ENCODE peak calls at places on chromosomes 11 and 22, in six cellular contexts. One of them, this sample, is unnamed.

GRCh38 chr11:114149689-114150407 is 90.3 kb downstream of the ZBTB16 start:
- DNase-seq in stimulated activated CD4-positive, alpha-beta T cell treated with anti-CD3 and anti-CD28 coated beads, Interleukin-4, amount 100 ng/mL, for 48 hours: no peak
- DNase-seq in NCI-H1417: no peak
- DNase-seq in GM04504: no peak
- DNase-seq in Caki2: no peak
- DNase-seq in suprapubic skin: no peak
- DNase-seq in this sample: peak

GRCh38 chr22:27880778-27881394 is 38.2 kb downstream of the PITPNB start:
- DNase-seq in Caki2: peak
- DNase-seq in NCI-H1417: peak
- DNase-seq in stimulated activated CD4-positive, alpha-beta T cell treated with anti-CD3 and anti-CD28 coated beads, Interleukin-4, amount 100 ng/mL, for 48 hours: no peak
- DNase-seq in GM04504: no peak
- DNase-seq in suprapubic skin: no peak
- DNase-seq in this sample: peak

GRCh38 chr11:68322031-68322388 is 9.6 kb downstream of the LRP5 start:
- DNase-seq in suprapubic skin: no peak
- DNase-seq in GM04504: no peak
- DNase-seq in stimulated activated CD4-positive, alpha-beta T cell treated with anti-CD3 and anti-CD28 coated beads, Interleukin-4, amount 100 ng/mL, for 48 hours: no peak
- DNase-seq in NCI-H1417: no peak
- DNase-seq in Caki2: no peak
- DNase-seq in this sample: no peak

GRCh38 chr11:94586546-94586945 is 19.4 kb downstream of the PIWIL4 start:
- DNase-seq in stimulated activated CD4-positive, alpha-beta T cell treated with anti-CD3 and anti-CD28 coated beads, Interleukin-4, amount 100 ng/mL, for 48 hours: no peak
- DNase-seq in GM04504: no peak
- DNase-seq in Caki2: no peak
- DNase-seq in NCI-H1417: no peak
- DNase-seq in suprapubic skin: no peak
- DNase-seq in this sample: no peak

GRCh38 chr11:62048101-62048500 is 75.7 kb upstream of the INCENP start:
- DNase-seq in GM04504: no peak
- DNase-seq in suprapubic skin: no peak
- DNase-seq in Caki2: no peak
- DNase-seq in stimulated activated CD4-positive, alpha-beta T cell treated with anti-CD3 and anti-CD28 coated beads, Interleukin-4, amount 100 ng/mL, for 48 hours: no peak
- DNase-seq in NCI-H1417: no peak
- DNase-seq in this sample: peak

GRCh38 chr22:31530816-31531180 is 34.5 kb downstream of the SFI1 start:
- DNase-seq in suprapubic skin: no peak
- DNase-seq in GM04504: no peak
- DNase-seq in NCI-H1417: no peak
- DNase-seq in stimulated activated CD4-positive, alpha-beta T cell treated with anti-CD3 and anti-CD28 coated beads, Interleukin-4, amount 100 ng/mL, for 48 hours: no peak
- DNase-seq in Caki2: no peak
- DNase-seq in this sample: peak

GRCh38 chr11:114088216-114088615 is 28.7 kb downstream of the ZBTB16 start:
- DNase-seq in suprapubic skin: no peak
- DNase-seq in GM04504: no peak
- DNase-seq in Caki2: no peak
- DNase-seq in stimulated activated CD4-positive, alpha-beta T cell treated with anti-CD3 and anti-CD28 coated beads, Interleukin-4, amount 100 ng/mL, for 48 hours: no peak
- DNase-seq in NCI-H1417: no peak
- DNase-seq in this sample: no peak

GRCh38 chr11:12235945-12236743 is 125.8 kb downstream of the MICAL2 start:
- DNase-seq in stimulated activated CD4-positive, alpha-beta T cell treated with anti-CD3 and anti-CD28 coated beads, Interleukin-4, amount 100 ng/mL, for 48 hours: peak
- DNase-seq in Caki2: peak
- DNase-seq in GM04504: peak
- DNase-seq in NCI-H1417: peak
- DNase-seq in suprapubic skin: no peak
- DNase-seq in this sample: peak

GRCh38 chr11:116093065-116093464 is 588.9 kb upstream of the CADM1 start:
- DNase-seq in stimulated activated CD4-positive, alpha-beta T cell treated with anti-CD3 and anti-CD28 coated beads, Interleukin-4, amount 100 ng/mL, for 48 hours: no peak
- DNase-seq in Caki2: no peak
- DNase-seq in GM04504: no peak
- DNase-seq in NCI-H1417: no peak
- DNase-seq in suprapubic skin: no peak
- DNase-seq in this sample: peak

GRCh38 chr22:17869285-17870096 is 95.2 kb upstream of the BID start:
- DNase-seq in stimulated activated CD4-positive, alpha-beta T cell treated with anti-CD3 and anti-CD28 coated beads, Interleukin-4, amount 100 ng/mL, for 48 hours: no peak
- DNase-seq in suprapubic skin: no peak
- DNase-seq in NCI-H1417: no peak
- DNase-seq in GM04504: no peak
- DNase-seq in Caki2: no peak
- DNase-seq in this sample: no peak

GRCh38 chr22:17773606-17774205 is 563 bp downstream of the BID start:
- DNase-seq in NCI-H1417: peak
- DNase-seq in stimulated activated CD4-positive, alpha-beta T cell treated with anti-CD3 and anti-CD28 coated beads, Interleukin-4, amount 100 ng/mL, for 48 hours: peak
- DNase-seq in suprapubic skin: no peak
- DNase-seq in Caki2: peak
- DNase-seq in GM04504: no peak
- DNase-seq in this sample: peak

GRCh38 chr11:115501895-115502589 is 2.2 kb downstream of the CADM1 start:
- DNase-seq in stimulated activated CD4-positive, alpha-beta T cell treated with anti-CD3 and anti-CD28 coated beads, Interleukin-4, amount 100 ng/mL, for 48 hours: peak
- DNase-seq in suprapubic skin: no peak
- DNase-seq in GM04504: no peak
- DNase-seq in NCI-H1417: peak
- DNase-seq in Caki2: no peak
- DNase-seq in this sample: peak

GRCh38 chr11:69320756-69321741 is 27.1 kb downstream of the MYEOV start:
- DNase-seq in Caki2: no peak
- DNase-seq in GM04504: no peak
- DNase-seq in stimulated activated CD4-positive, alpha-beta T cell treated with anti-CD3 and anti-CD28 coated beads, Interleukin-4, amount 100 ng/mL, for 48 hours: no peak
- DNase-seq in NCI-H1417: no peak
- DNase-seq in suprapubic skin: no peak
- DNase-seq in this sample: no peak

GRCh38 chr11:14924291-14924690 is 32.3 kb upstream of the CYP2R1 start:
- DNase-seq in NCI-H1417: no peak
- DNase-seq in stimulated activated CD4-positive, alpha-beta T cell treated with anti-CD3 and anti-CD28 coated beads, Interleukin-4, amount 100 ng/mL, for 48 hours: no peak
- DNase-seq in GM04504: no peak
- DNase-seq in Caki2: no peak
- DNase-seq in suprapubic skin: no peak
- DNase-seq in this sample: no peak

GRCh38 chr11:68042219-68043028 is 3.6 kb downstream of the TCIRG1 start:
- DNase-seq in GM04504: no peak
- DNase-seq in NCI-H1417: no peak
- DNase-seq in stimulated activated CD4-positive, alpha-beta T cell treated with anti-CD3 and anti-CD28 coated beads, Interleukin-4, amount 100 ng/mL, for 48 hours: no peak
- DNase-seq in Caki2: no peak
- DNase-seq in suprapubic skin: peak
- DNase-seq in this sample: no peak

GRCh38 chr22:47193606-47194316 is 431.3 kb downstream of the TBC1D22A start:
- DNase-seq in GM04504: no peak
- DNase-seq in stimulated activated CD4-positive, alpha-beta T cell treated with anti-CD3 and anti-CD28 coated beads, Interleukin-4, amount 100 ng/mL, for 48 hours: no peak
- DNase-seq in Caki2: no peak
- DNase-seq in suprapubic skin: peak
- DNase-seq in NCI-H1417: no peak
- DNase-seq in this sample: no peak

GRCh38 chr22:46937185-46937584 is 174.7 kb downstream of the TBC1D22A start:
- DNase-seq in GM04504: no peak
- DNase-seq in Caki2: no peak
- DNase-seq in suprapubic skin: no peak
- DNase-seq in stimulated activated CD4-positive, alpha-beta T cell treated with anti-CD3 and anti-CD28 coated beads, Interleukin-4, amount 100 ng/mL, for 48 hours: no peak
- DNase-seq in NCI-H1417: peak
- DNase-seq in this sample: no peak

GRCh38 chr11:121589946-121590537 is 137.3 kb upstream of the SORL1-AS1 start:
- DNase-seq in stimulated activated CD4-positive, alpha-beta T cell treated with anti-CD3 and anti-CD28 coated beads, Interleukin-4, amount 100 ng/mL, for 48 hours: peak
- DNase-seq in suprapubic skin: no peak
- DNase-seq in NCI-H1417: no peak
- DNase-seq in GM04504: no peak
- DNase-seq in Caki2: no peak
- DNase-seq in this sample: no peak

GRCh38 chr22:48517039-48518030 is 1310.3 kb downstream of the BRD1 start:
- DNase-seq in stimulated activated CD4-positive, alpha-beta T cell treated with anti-CD3 and anti-CD28 coated beads, Interleukin-4, amount 100 ng/mL, for 48 hours: no peak
- DNase-seq in NCI-H1417: no peak
- DNase-seq in suprapubic skin: no peak
- DNase-seq in GM04504: no peak
- DNase-seq in Caki2: no peak
- DNase-seq in this sample: no peak

GRCh38 chr11:47278058-47278457 is 8.1 kb downstream of the MADD start:
- DNase-seq in stimulated activated CD4-positive, alpha-beta T cell treated with anti-CD3 and anti-CD28 coated beads, Interleukin-4, amount 100 ng/mL, for 48 hours: no peak
- DNase-seq in NCI-H1417: no peak
- DNase-seq in GM04504: no peak
- DNase-seq in Caki2: no peak
- DNase-seq in suprapubic skin: no peak
- DNase-seq in this sample: no peak

GRCh38 chr11:35290876-35291275 is 128.5 kb downstream of the SLC1A2 start:
- DNase-seq in GM04504: no peak
- DNase-seq in NCI-H1417: no peak
- DNase-seq in stimulated activated CD4-positive, alpha-beta T cell treated with anti-CD3 and anti-CD28 coated beads, Interleukin-4, amount 100 ng/mL, for 48 hours: no peak
- DNase-seq in Caki2: no peak
- DNase-seq in suprapubic skin: no peak
- DNase-seq in this sample: peak

GRCh38 chr11:65423516-65424199 is 1.1 kb downstream of the NEAT1 start:
- DNase-seq in Caki2: peak
- DNase-seq in suprapubic skin: peak
- DNase-seq in NCI-H1417: peak
- DNase-seq in stimulated activated CD4-positive, alpha-beta T cell treated with anti-CD3 and anti-CD28 coated beads, Interleukin-4, amount 100 ng/mL, for 48 hours: no peak
- DNase-seq in GM04504: peak
- DNase-seq in this sample: no peak

GRCh38 chr22:33350961-33351360 is 292.8 kb upstream of the SYN3 start:
- DNase-seq in GM04504: no peak
- DNase-seq in Caki2: no peak
- DNase-seq in stimulated activated CD4-positive, alpha-beta T cell treated with anti-CD3 and anti-CD28 coated beads, Interleukin-4, amount 100 ng/mL, for 48 hours: no peak
- DNase-seq in NCI-H1417: no peak
- DNase-seq in suprapubic skin: no peak
- DNase-seq in this sample: no peak

GRCh38 chr11:116472661-116473060 is 300.1 kb downstream of the BUD13 start:
- DNase-seq in NCI-H1417: no peak
- DNase-seq in Caki2: no peak
- DNase-seq in stimulated activated CD4-positive, alpha-beta T cell treated with anti-CD3 and anti-CD28 coated beads, Interleukin-4, amount 100 ng/mL, for 48 hours: no peak
- DNase-seq in GM04504: no peak
- DNase-seq in suprapubic skin: no peak
- DNase-seq in this sample: no peak

GRCh38 chr11:123137496-123138270 is 57.4 kb downstream of the CLMP start:
- DNase-seq in stimulated activated CD4-positive, alpha-beta T cell treated with anti-CD3 and anti-CD28 coated beads, Interleukin-4, amount 100 ng/mL, for 48 hours: no peak
- DNase-seq in Caki2: no peak
- DNase-seq in suprapubic skin: peak
- DNase-seq in NCI-H1417: peak
- DNase-seq in GM04504: peak
- DNase-seq in this sample: peak

GRCh38 chr11:102144357-102145342 is 34.4 kb downstream of the YAP1 start:
- DNase-seq in NCI-H1417: no peak
- DNase-seq in GM04504: no peak
- DNase-seq in suprapubic skin: no peak
- DNase-seq in stimulated activated CD4-positive, alpha-beta T cell treated with anti-CD3 and anti-CD28 coated beads, Interleukin-4, amount 100 ng/mL, for 48 hours: no peak
- DNase-seq in Caki2: no peak
- DNase-seq in this sample: no peak

GRCh38 chr11:44955019-44955738 is 4.5 kb upstream of the TP53I11 start:
- DNase-seq in suprapubic skin: no peak
- DNase-seq in stimulated activated CD4-positive, alpha-beta T cell treated with anti-CD3 and anti-CD28 coated beads, Interleukin-4, amount 100 ng/mL, for 48 hours: no peak
- DNase-seq in Caki2: peak
- DNase-seq in GM04504: peak
- DNase-seq in NCI-H1417: peak
- DNase-seq in this sample: peak

GRCh38 chr22:46377566-46378498 is 42.3 kb downstream of the TRMU start:
- DNase-seq in GM04504: no peak
- DNase-seq in stimulated activated CD4-positive, alpha-beta T cell treated with anti-CD3 and anti-CD28 coated beads, Interleukin-4, amount 100 ng/mL, for 48 hours: no peak
- DNase-seq in Caki2: peak
- DNase-seq in suprapubic skin: no peak
- DNase-seq in NCI-H1417: no peak
- DNase-seq in this sample: peak

GRCh38 chr22:48098243-48098935 is 1335.9 kb downstream of the TBC1D22A start:
- DNase-seq in NCI-H1417: no peak
- DNase-seq in suprapubic skin: no peak
- DNase-seq in GM04504: no peak
- DNase-seq in stimulated activated CD4-positive, alpha-beta T cell treated with anti-CD3 and anti-CD28 coated beads, Interleukin-4, amount 100 ng/mL, for 48 hours: no peak
- DNase-seq in Caki2: no peak
- DNase-seq in this sample: no peak

This sample was measured in mesendoderm.